ENCODE peak calls at places on chromosome 16, in five cellular contexts. One of them, this sample, is unnamed.

GRCh38 chr16:85987750-85988078 is 88.8 kb downstream of the IRF8 start:
- DNase-seq in NCI-H460: no peak
- DNase-seq in activated T-helper 1 cell treated with Interleukin-2 at 50 U/mL for 16 hours: no peak
- DNase-seq in cardiac muscle cell: no peak
- DNase-seq in activated T-cell treated with anti-CD3 and anti-CD28 coated beads, Interleukin-2, amount 50 U/mL, for 72 hours: no peak
- DNase-seq in this sample: no peak

GRCh38 chr16:87426423-87427215 is 34.5 kb downstream of the MAP1LC3B start:
- DNase-seq in NCI-H460: no peak
- DNase-seq in activated T-helper 1 cell treated with Interleukin-2 at 50 U/mL for 16 hours: no peak
- DNase-seq in activated T-cell treated with anti-CD3 and anti-CD28 coated beads, Interleukin-2, amount 50 U/mL, for 72 hours: no peak
- DNase-seq in cardiac muscle cell: no peak
- DNase-seq in this sample: no peak

GRCh38 chr16:51034481-51035109 is 116.5 kb downstream of the SALL1 start:
- DNase-seq in activated T-helper 1 cell treated with Interleukin-2 at 50 U/mL for 16 hours: no peak
- DNase-seq in cardiac muscle cell: no peak
- DNase-seq in NCI-H460: no peak
- DNase-seq in activated T-cell treated with anti-CD3 and anti-CD28 coated beads, Interleukin-2, amount 50 U/mL, for 72 hours: no peak
- DNase-seq in this sample: no peak

GRCh38 chr16:75012380-75013081 is 13.7 kb downstream of the ZNRF1 start:
- DNase-seq in cardiac muscle cell: no peak
- DNase-seq in NCI-H460: no peak
- DNase-seq in activated T-helper 1 cell treated with Interleukin-2 at 50 U/mL for 16 hours: no peak
- DNase-seq in activated T-cell treated with anti-CD3 and anti-CD28 coated beads, Interleukin-2, amount 50 U/mL, for 72 hours: peak; percentile 21
- DNase-seq in this sample: no peak

GRCh38 chr16:88297178-88297720 is 85.5 kb upstream of the ZNF469 start:
- DNase-seq in activated T-cell treated with anti-CD3 and anti-CD28 coated beads, Interleukin-2, amount 50 U/mL, for 72 hours: no peak
- DNase-seq in activated T-helper 1 cell treated with Interleukin-2 at 50 U/mL for 16 hours: no peak
- DNase-seq in cardiac muscle cell: no peak
- DNase-seq in NCI-H460: no peak
- DNase-seq in this sample: peak; percentile 45

GRCh38 chr16:59878479-59878878 is 1144.4 kb upstream of the GOT2 start:
- DNase-seq in cardiac muscle cell: peak; percentile 16
- DNase-seq in NCI-H460: peak; percentile 79
- DNase-seq in activated T-helper 1 cell treated with Interleukin-2 at 50 U/mL for 16 hours: no peak
- DNase-seq in activated T-cell treated with anti-CD3 and anti-CD28 coated beads, Interleukin-2, amount 50 U/mL, for 72 hours: no peak
- DNase-seq in this sample: peak; percentile 64

GRCh38 chr16:67191995-67192681 is at the start of gene E2F4:
- DNase-seq in activated T-cell treated with anti-CD3 and anti-CD28 coated beads, Interleukin-2, amount 50 U/mL, for 72 hours: peak; percentile 93
- DNase-seq in NCI-H460: peak; percentile 91
- DNase-seq in activated T-helper 1 cell treated with Interleukin-2 at 50 U/mL for 16 hours: peak; percentile 84
- DNase-seq in cardiac muscle cell: peak; percentile 95
- DNase-seq in this sample: peak; percentile 75

GRCh38 chr16:15829460-15829859 is 27.4 kb downstream of the MYH11 start:
- DNase-seq in activated T-cell treated with anti-CD3 and anti-CD28 coated beads, Interleukin-2, amount 50 U/mL, for 72 hours: no peak
- DNase-seq in NCI-H460: no peak
- DNase-seq in activated T-helper 1 cell treated with Interleukin-2 at 50 U/mL for 16 hours: no peak
- DNase-seq in cardiac muscle cell: peak; percentile 75
- DNase-seq in this sample: no peak

GRCh38 chr16:77736879-77737278 is 14.6 kb downstream of the NUDT7 start:
- DNase-seq in activated T-cell treated with anti-CD3 and anti-CD28 coated beads, Interleukin-2, amount 50 U/mL, for 72 hours: no peak
- DNase-seq in activated T-helper 1 cell treated with Interleukin-2 at 50 U/mL for 16 hours: no peak
- DNase-seq in NCI-H460: no peak
- DNase-seq in cardiac muscle cell: no peak
- DNase-seq in this sample: peak; percentile 48

GRCh38 chr16:51152691-51153261 is 1.7 kb upstream of the SALL1 start:
- DNase-seq in NCI-H460: no peak
- DNase-seq in cardiac muscle cell: no peak
- DNase-seq in activated T-helper 1 cell treated with Interleukin-2 at 50 U/mL for 16 hours: no peak
- DNase-seq in activated T-cell treated with anti-CD3 and anti-CD28 coated beads, Interleukin-2, amount 50 U/mL, for 72 hours: no peak
- DNase-seq in this sample: no peak

GRCh38 chr16:57711-58110 is 4.1 kb downstream of the SNRNP25 start:
- DNase-seq in activated T-helper 1 cell treated with Interleukin-2 at 50 U/mL for 16 hours: no peak
- DNase-seq in NCI-H460: no peak
- DNase-seq in activated T-cell treated with anti-CD3 and anti-CD28 coated beads, Interleukin-2, amount 50 U/mL, for 72 hours: no peak
- DNase-seq in cardiac muscle cell: no peak
- DNase-seq in this sample: no peak

GRCh38 chr16:16014329-16015224 is 65.2 kb downstream of the ABCC1 start:
- DNase-seq in cardiac muscle cell: peak; percentile 75
- DNase-seq in activated T-helper 1 cell treated with Interleukin-2 at 50 U/mL for 16 hours: no peak
- DNase-seq in activated T-cell treated with anti-CD3 and anti-CD28 coated beads, Interleukin-2, amount 50 U/mL, for 72 hours: no peak
- DNase-seq in NCI-H460: no peak
- DNase-seq in this sample: no peak

GRCh38 chr16:10683160-10683559 is 11.6 kb downstream of the TEKT5 start:
- DNase-seq in cardiac muscle cell: no peak
- DNase-seq in NCI-H460: no peak
- DNase-seq in activated T-helper 1 cell treated with Interleukin-2 at 50 U/mL for 16 hours: no peak
- DNase-seq in activated T-cell treated with anti-CD3 and anti-CD28 coated beads, Interleukin-2, amount 50 U/mL, for 72 hours: no peak
- DNase-seq in this sample: no peak

GRCh38 chr16:23254338-23254737 is 47.8 kb upstream of the SCNN1B start:
- DNase-seq in activated T-helper 1 cell treated with Interleukin-2 at 50 U/mL for 16 hours: no peak
- DNase-seq in cardiac muscle cell: no peak
- DNase-seq in NCI-H460: no peak
- DNase-seq in activated T-cell treated with anti-CD3 and anti-CD28 coated beads, Interleukin-2, amount 50 U/mL, for 72 hours: no peak
- DNase-seq in this sample: no peak

GRCh38 chr16:88274847-88275246 is 107.9 kb upstream of the ZNF469 start:
- DNase-seq in activated T-helper 1 cell treated with Interleukin-2 at 50 U/mL for 16 hours: no peak
- DNase-seq in NCI-H460: no peak
- DNase-seq in activated T-cell treated with anti-CD3 and anti-CD28 coated beads, Interleukin-2, amount 50 U/mL, for 72 hours: no peak
- DNase-seq in cardiac muscle cell: peak; percentile 58
- DNase-seq in this sample: no peak

GRCh38 chr16:49546059-49546458 is 172.5 kb downstream of the C16orf78 start:
- DNase-seq in cardiac muscle cell: no peak
- DNase-seq in NCI-H460: no peak
- DNase-seq in activated T-cell treated with anti-CD3 and anti-CD28 coated beads, Interleukin-2, amount 50 U/mL, for 72 hours: no peak
- DNase-seq in activated T-helper 1 cell treated with Interleukin-2 at 50 U/mL for 16 hours: no peak
- DNase-seq in this sample: no peak

GRCh38 chr16:27449434-27450188 is 47.6 kb downstream of the IL21R start:
- DNase-seq in activated T-cell treated with anti-CD3 and anti-CD28 coated beads, Interleukin-2, amount 50 U/mL, for 72 hours: peak; percentile 85
- DNase-seq in activated T-helper 1 cell treated with Interleukin-2 at 50 U/mL for 16 hours: peak; percentile 53
- DNase-seq in NCI-H460: no peak
- DNase-seq in cardiac muscle cell: no peak
- DNase-seq in this sample: no peak

GRCh38 chr16:88498576-88499208 is 45.6 kb downstream of the ZFPM1 start:
- DNase-seq in NCI-H460: no peak
- DNase-seq in cardiac muscle cell: no peak
- DNase-seq in activated T-helper 1 cell treated with Interleukin-2 at 50 U/mL for 16 hours: no peak
- DNase-seq in activated T-cell treated with anti-CD3 and anti-CD28 coated beads, Interleukin-2, amount 50 U/mL, for 72 hours: no peak
- DNase-seq in this sample: no peak

GRCh38 chr16:87445486-87445885 is 47.3 kb downstream of the ZCCHC14 start:
- DNase-seq in activated T-helper 1 cell treated with Interleukin-2 at 50 U/mL for 16 hours: no peak
- DNase-seq in activated T-cell treated with anti-CD3 and anti-CD28 coated beads, Interleukin-2, amount 50 U/mL, for 72 hours: no peak
- DNase-seq in NCI-H460: no peak
- DNase-seq in cardiac muscle cell: no peak
- DNase-seq in this sample: no peak

GRCh38 chr16:72210571-72210970 is 38.6 kb upstream of the PMFBP1 start:
- DNase-seq in NCI-H460: no peak
- DNase-seq in activated T-cell treated with anti-CD3 and anti-CD28 coated beads, Interleukin-2, amount 50 U/mL, for 72 hours: peak; percentile 19
- DNase-seq in cardiac muscle cell: no peak
- DNase-seq in activated T-helper 1 cell treated with Interleukin-2 at 50 U/mL for 16 hours: no peak
- DNase-seq in this sample: no peak

GRCh38 chr16:66811043-66811442 is 9.7 kb upstream of the TERB1 start:
- DNase-seq in activated T-cell treated with anti-CD3 and anti-CD28 coated beads, Interleukin-2, amount 50 U/mL, for 72 hours: no peak
- DNase-seq in NCI-H460: no peak
- DNase-seq in activated T-helper 1 cell treated with Interleukin-2 at 50 U/mL for 16 hours: no peak
- DNase-seq in cardiac muscle cell: no peak
- DNase-seq in this sample: no peak

GRCh38 chr16:88064889-88065746 is 113.9 kb downstream of the BANP start:
- DNase-seq in cardiac muscle cell: no peak
- DNase-seq in activated T-helper 1 cell treated with Interleukin-2 at 50 U/mL for 16 hours: no peak
- DNase-seq in NCI-H460: no peak
- DNase-seq in activated T-cell treated with anti-CD3 and anti-CD28 coated beads, Interleukin-2, amount 50 U/mL, for 72 hours: no peak
- DNase-seq in this sample: no peak

GRCh38 chr16:72961115-72961832 is 86.7 kb downstream of the ZFHX3 start:
- DNase-seq in NCI-H460: no peak
- DNase-seq in cardiac muscle cell: peak; percentile 14
- DNase-seq in activated T-cell treated with anti-CD3 and anti-CD28 coated beads, Interleukin-2, amount 50 U/mL, for 72 hours: no peak
- DNase-seq in activated T-helper 1 cell treated with Interleukin-2 at 50 U/mL for 16 hours: no peak
- DNase-seq in this sample: no peak

This sample was measured in bronchial epithelial cell.